ENCODE peak calls at places on chromosomes 1 and 21, in four cellular contexts. One of them, this sample, is unnamed.

GRCh38 chr1:41245659-41246058 is 3.6 kb upstream of the SCMH1 start:
- DNase-seq in GM12865: no peak
- DNase-seq in CD8-positive, alpha-beta T cell: no peak
- DNase-seq in pancreas: no peak
- DNase-seq in this sample: peak; percentile 46

GRCh38 chr1:210400043-210400840 is 71.5 kb downstream of the HHAT start:
- DNase-seq in GM12865: peak; percentile 73
- DNase-seq in CD8-positive, alpha-beta T cell: peak; percentile 23
- DNase-seq in pancreas: no peak
- DNase-seq in this sample: peak; percentile 75

GRCh38 chr1:213381572-213382084 is 330.6 kb downstream of the RPS6KC1 start:
- DNase-seq in GM12865: no peak
- DNase-seq in CD8-positive, alpha-beta T cell: no peak
- DNase-seq in pancreas: no peak
- DNase-seq in this sample: peak; percentile 2

GRCh38 chr1:81044708-81045107 is 756.0 kb upstream of the ADGRL2 start:
- DNase-seq in GM12865: no peak
- DNase-seq in CD8-positive, alpha-beta T cell: no peak
- DNase-seq in pancreas: no peak
- DNase-seq in this sample: peak; percentile 46

GRCh38 chr1:31243451-31244286 is 4.0 kb upstream of the NKAIN1 start:
- DNase-seq in GM12865: no peak
- DNase-seq in CD8-positive, alpha-beta T cell: no peak
- DNase-seq in pancreas: peak; percentile 38
- DNase-seq in this sample: peak; percentile 34

GRCh38 chr1:226201029-226201593 is 14.6 kb upstream of the ACBD3 start:
- DNase-seq in GM12865: peak; percentile 53
- DNase-seq in CD8-positive, alpha-beta T cell: no peak
- DNase-seq in pancreas: no peak
- DNase-seq in this sample: peak; percentile 43

GRCh38 chr1:236821111-236821625 is 26.1 kb downstream of the MTR start:
- DNase-seq in GM12865: no peak
- DNase-seq in CD8-positive, alpha-beta T cell: no peak
- DNase-seq in pancreas: no peak
- DNase-seq in this sample: no peak

GRCh38 chr1:21384620-21385019 is 55.3 kb upstream of the NBPF3 start:
- DNase-seq in GM12865: peak; percentile 81
- DNase-seq in CD8-positive, alpha-beta T cell: no peak
- DNase-seq in pancreas: no peak
- DNase-seq in this sample: no peak

GRCh38 chr1:226615876-226616275 is 67.3 kb downstream of the STUM start:
- DNase-seq in GM12865: no peak
- DNase-seq in CD8-positive, alpha-beta T cell: no peak
- DNase-seq in pancreas: no peak
- DNase-seq in this sample: no peak

GRCh38 chr1:7478797-7479499 is 292.1 kb upstream of the VAMP3 start:
- DNase-seq in GM12865: peak; percentile 63
- DNase-seq in CD8-positive, alpha-beta T cell: no peak
- DNase-seq in pancreas: peak; percentile 52
- DNase-seq in this sample: peak; percentile 93

GRCh38 chr1:158362941-158363340 is 9.2 kb downstream of the CD1E start:
- DNase-seq in GM12865: no peak
- DNase-seq in CD8-positive, alpha-beta T cell: no peak
- DNase-seq in pancreas: no peak
- DNase-seq in this sample: no peak

GRCh38 chr1:51192213-51192843 is 43.7 kb upstream of the RNF11 start:
- DNase-seq in GM12865: peak; percentile 77
- DNase-seq in CD8-positive, alpha-beta T cell: peak; percentile 35
- DNase-seq in pancreas: peak; percentile 47
- DNase-seq in this sample: peak; percentile 93

GRCh38 chr1:15179485-15179883 is 25.9 kb downstream of the TMEM51 start:
- DNase-seq in GM12865: no peak
- DNase-seq in CD8-positive, alpha-beta T cell: no peak
- DNase-seq in pancreas: no peak
- DNase-seq in this sample: no peak
- H3K4me3 ChIP-seq in GM12865: no peak overlapping the region
- H3K4me3 ChIP-seq in CD8-positive, alpha-beta T cell: no peak overlapping the region
- H3K4me3 ChIP-seq in pancreas: no peak overlapping the region
- H3K4me3 ChIP-seq in this sample: no peak overlapping the region

GRCh38 chr1:27547220-27548116 is 56.5 kb downstream of the AHDC1 start:
- DNase-seq in GM12865: no peak
- DNase-seq in CD8-positive, alpha-beta T cell: no peak
- DNase-seq in pancreas: no peak
- DNase-seq in this sample: no peak
- TF ChIP-seq CTCF in GM12865: no peak
- TF ChIP-seq CTCF in CD8-positive, alpha-beta T cell: no peak
- TF ChIP-seq CTCF in pancreas: no peak
- TF ChIP-seq CTCF in this sample: no peak

DNA sequence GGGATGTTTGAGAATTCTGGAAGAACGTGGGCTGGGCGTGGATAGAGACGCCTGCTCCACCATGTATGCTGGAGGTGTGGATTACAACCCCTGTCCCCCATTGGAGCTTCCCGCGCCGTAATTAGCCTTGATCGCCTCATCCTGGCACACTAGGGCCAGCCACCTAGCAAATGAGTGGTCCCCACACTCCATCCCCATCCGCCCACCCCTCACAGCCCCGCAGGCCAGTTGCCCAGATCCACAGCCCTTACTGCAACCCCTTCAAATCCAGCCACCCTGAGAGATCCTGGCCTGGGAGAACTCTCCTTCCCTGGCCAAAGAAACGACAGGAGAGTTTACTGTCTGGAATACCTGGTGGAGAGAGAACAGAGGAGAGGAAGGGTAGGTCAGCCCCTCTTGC is 375 bp upstream of the GJA4 start:
- DNase-seq in GM12865: no peak
- DNase-seq in CD8-positive, alpha-beta T cell: no peak
- DNase-seq in pancreas: no peak
- DNase-seq in this sample: no peak
- H3K4me3 ChIP-seq in GM12865: no peak overlapping the region
- H3K4me3 ChIP-seq in CD8-positive, alpha-beta T cell: no peak overlapping the region
- H3K4me3 ChIP-seq in pancreas: no peak overlapping the region
- H3K4me3 ChIP-seq in this sample: no peak overlapping the region

GRCh38 chr21:21003701-21004100 is 5.5 kb downstream of the NCAM2 start:
- DNase-seq in GM12865: peak; percentile 2
- DNase-seq in CD8-positive, alpha-beta T cell: no peak
- DNase-seq in pancreas: no peak
- DNase-seq in this sample: peak; percentile 48
- TF ChIP-seq CTCF in GM12865: no peak
- TF ChIP-seq CTCF in CD8-positive, alpha-beta T cell: no peak
- TF ChIP-seq CTCF in pancreas: no peak
- TF ChIP-seq CTCF in this sample: peak; percentile 41

DNA sequence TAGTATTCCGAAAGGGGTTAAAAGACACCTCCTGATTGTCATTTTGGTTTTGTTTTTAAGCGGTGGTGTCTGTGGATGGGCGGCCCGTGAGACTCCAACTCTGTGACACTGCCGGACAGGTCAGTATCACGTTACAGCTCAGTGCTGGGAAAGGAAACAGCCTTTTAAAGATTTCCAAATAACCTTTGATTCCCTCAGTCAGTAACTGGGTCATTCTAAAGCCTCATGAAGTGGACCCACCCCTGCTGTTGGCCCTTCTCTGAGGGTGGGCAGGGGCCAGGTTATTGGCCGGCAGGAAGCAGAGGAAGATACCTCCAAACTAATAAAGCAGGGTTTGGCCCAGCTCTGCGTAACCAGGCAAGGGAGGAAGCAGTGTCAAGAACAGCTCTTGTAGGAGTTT is 2.3 kb downstream of the RHOU start:
- DNase-seq in GM12865: no peak
- DNase-seq in CD8-positive, alpha-beta T cell: no peak
- DNase-seq in pancreas: no peak
- DNase-seq in this sample: peak; percentile 16
- H3K4me3 ChIP-seq in GM12865: no peak overlapping the region
- H3K4me3 ChIP-seq in CD8-positive, alpha-beta T cell: no peak overlapping the region
- H3K4me3 ChIP-seq in pancreas: peak overlapping the region; percentile 88
- H3K4me3 ChIP-seq in this sample: peak overlapping the region; percentile 88

GRCh38 chr21:15534450-15534886 is 195.3 kb upstream of the USP25 start:
- DNase-seq in GM12865: no peak
- DNase-seq in CD8-positive, alpha-beta T cell: no peak
- DNase-seq in pancreas: no peak
- DNase-seq in this sample: no peak
- TF ChIP-seq CTCF in GM12865: no peak
- TF ChIP-seq CTCF in CD8-positive, alpha-beta T cell: no peak
- TF ChIP-seq CTCF in pancreas: no peak
- TF ChIP-seq CTCF in this sample: no peak

DNA sequence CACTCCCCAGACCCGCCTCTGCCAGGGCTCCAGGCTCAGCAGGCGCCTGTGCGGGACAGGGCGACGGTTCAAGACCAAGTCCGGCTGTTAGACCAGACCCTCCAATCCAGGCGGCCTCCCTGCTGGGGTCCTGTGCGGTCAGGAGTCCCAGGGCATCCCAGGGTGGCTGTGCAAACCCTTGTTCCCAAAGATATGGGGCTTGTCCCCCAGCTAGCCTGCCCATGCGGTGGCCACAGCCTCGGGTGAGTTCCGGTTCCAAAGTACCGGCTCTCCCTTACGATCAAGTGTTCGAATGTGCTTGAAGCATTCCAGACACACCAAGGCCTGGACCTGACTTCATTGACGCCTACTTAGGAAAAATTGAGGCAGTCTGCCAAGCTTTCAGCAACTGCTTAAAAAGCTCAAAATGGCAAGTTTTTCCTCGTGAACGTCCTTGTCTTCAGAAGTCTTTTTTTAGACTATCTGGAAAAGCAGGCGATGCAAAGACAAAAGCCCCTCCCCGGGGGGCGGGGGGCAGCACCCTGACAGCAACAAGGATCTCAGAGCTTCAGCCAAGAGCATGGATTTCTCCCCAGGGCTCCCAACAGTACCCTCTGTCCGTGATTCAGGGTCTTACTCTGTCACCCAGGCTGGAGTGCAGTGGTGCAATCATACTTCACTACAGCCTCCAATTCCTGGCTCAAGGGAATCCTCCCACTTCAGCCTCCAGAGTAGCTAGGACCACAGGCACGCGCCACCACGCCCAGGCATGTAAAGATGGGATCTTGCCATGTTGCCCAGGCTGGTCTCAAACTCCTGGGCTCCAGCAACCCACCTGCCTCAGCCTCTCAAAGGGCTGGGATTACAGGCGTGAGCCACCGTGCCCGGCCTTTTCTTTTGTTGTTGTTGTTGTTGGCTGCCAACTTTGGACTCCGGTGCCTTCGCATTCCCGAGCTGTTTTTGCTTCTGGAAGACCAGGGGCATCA is 2.3 kb downstream of the FAAP20 start:
- DNase-seq in GM12865: no peak
- DNase-seq in CD8-positive, alpha-beta T cell: no peak
- DNase-seq in pancreas: peak; percentile 44
- DNase-seq in this sample: peak; percentile 81
- H3K4me3 ChIP-seq in GM12865: no peak overlapping the region
- H3K4me3 ChIP-seq in CD8-positive, alpha-beta T cell: no peak overlapping the region
- H3K4me3 ChIP-seq in pancreas: no peak overlapping the region
- H3K4me3 ChIP-seq in this sample: no peak overlapping the region

GRCh38 chr1:110650623-110651022 is 24.1 kb downstream of the KCNA3 start:
- DNase-seq in GM12865: no peak
- DNase-seq in CD8-positive, alpha-beta T cell: no peak
- DNase-seq in pancreas: no peak
- DNase-seq in this sample: no peak
- TF ChIP-seq CTCF in GM12865: no peak
- TF ChIP-seq CTCF in CD8-positive, alpha-beta T cell: no peak
- TF ChIP-seq CTCF in pancreas: no peak
- TF ChIP-seq CTCF in this sample: no peak

DNA sequence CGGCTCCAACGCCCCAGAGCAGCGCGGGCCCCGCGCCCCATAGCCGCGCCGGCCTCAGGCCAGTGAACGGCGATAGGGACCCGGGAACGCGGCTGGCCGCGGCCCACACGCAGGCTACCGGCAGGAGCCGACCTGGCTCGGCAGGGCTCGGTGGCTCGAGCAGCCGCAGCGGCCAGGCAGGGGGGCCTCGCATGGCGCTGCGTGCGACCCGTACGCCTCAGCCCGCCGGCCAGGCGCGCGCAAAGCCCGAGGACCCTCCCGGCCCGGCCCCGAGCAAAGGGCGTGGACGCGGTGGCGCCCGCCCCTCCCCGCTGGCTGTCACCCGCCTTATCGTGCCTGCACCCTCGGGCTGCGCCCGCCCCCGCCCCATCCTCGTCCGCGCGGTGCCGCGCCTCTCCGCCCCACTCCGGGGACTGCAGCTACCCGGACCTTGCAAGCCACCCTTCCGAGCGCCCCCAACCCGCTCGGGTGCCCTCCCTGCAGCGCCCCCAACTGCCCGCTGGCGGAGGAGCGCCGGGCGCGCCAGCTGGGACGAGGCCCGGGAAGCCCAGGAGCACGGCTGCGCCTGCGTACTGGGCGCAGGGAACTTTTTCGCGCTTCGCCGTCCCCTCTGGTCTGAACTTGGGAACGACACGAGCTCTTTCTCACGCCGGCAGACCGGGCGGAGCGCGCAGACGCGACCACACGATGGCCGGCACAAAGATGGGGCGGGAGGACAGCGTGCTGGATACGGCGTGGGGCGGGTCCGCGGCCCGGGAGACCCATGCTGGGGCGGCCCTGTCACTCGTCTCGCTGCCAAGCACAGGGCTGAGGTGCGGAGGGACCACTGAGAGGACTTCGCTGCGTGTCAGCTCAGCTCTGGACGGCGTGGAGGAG is at the start of gene ABCB10:
- DNase-seq in GM12865: peak; percentile 98
- DNase-seq in CD8-positive, alpha-beta T cell: peak; percentile 76
- DNase-seq in pancreas: peak; percentile 96
- DNase-seq in this sample: peak; percentile 98
- H3K4me3 ChIP-seq in GM12865: peak within 1 kb of the TSS; percentile 94
- H3K4me3 ChIP-seq in CD8-positive, alpha-beta T cell: peak within 1 kb of the TSS; percentile 82
- H3K4me3 ChIP-seq in pancreas: peak within 1 kb of the TSS; percentile 85
- H3K4me3 ChIP-seq in this sample: peak within 1 kb of the TSS; percentile 73